ENCODE peak calls at places on chromosome 18, in ten cellular contexts. One of them, this sample, is unnamed.

GRCh38 chr18:31396796-31397195 is 20.2 kb downstream of the DSG4 start:
- DNase-seq in A549: no peak
- DNase-seq in WTC11: no peak
- DNase-seq in GM12865: no peak
- DNase-seq in brain microvascular endothelial cell: no peak
- DNase-seq in mammary epithelial cell: no peak
- DNase-seq in right atrium auricular region: no peak
- DNase-seq in nephron progenitor cell: no peak
- DNase-seq in psoas muscle: no peak
- DNase-seq in adrenal gland: no peak
- DNase-seq in this sample: no peak

GRCh38 chr18:73908323-73908722 is 239.3 kb downstream of the FBXO15 start:
- DNase-seq in A549: peak
- DNase-seq in WTC11: peak
- DNase-seq in GM12865: peak
- DNase-seq in brain microvascular endothelial cell: peak
- DNase-seq in mammary epithelial cell: peak
- DNase-seq in right atrium auricular region: no peak
- DNase-seq in nephron progenitor cell: peak
- DNase-seq in psoas muscle: no peak
- DNase-seq in adrenal gland: no peak
- DNase-seq in this sample: peak

GRCh38 chr18:8657873-8658521 is 47.4 kb upstream of the MTCL1 start:
- DNase-seq in A549: peak
- DNase-seq in WTC11: no peak
- DNase-seq in GM12865: no peak
- DNase-seq in brain microvascular endothelial cell: no peak
- DNase-seq in mammary epithelial cell: no peak
- DNase-seq in right atrium auricular region: no peak
- DNase-seq in nephron progenitor cell: peak
- DNase-seq in psoas muscle: no peak
- DNase-seq in adrenal gland: no peak
- DNase-seq in this sample: no peak

GRCh38 chr18:28728891-28729290 is 552.0 kb upstream of the CDH2 start:
- DNase-seq in A549: no peak
- DNase-seq in WTC11: no peak
- DNase-seq in GM12865: no peak
- DNase-seq in brain microvascular endothelial cell: no peak
- DNase-seq in mammary epithelial cell: peak
- DNase-seq in right atrium auricular region: no peak
- DNase-seq in nephron progenitor cell: no peak
- DNase-seq in psoas muscle: no peak
- DNase-seq in adrenal gland: no peak
- DNase-seq in this sample: no peak

GRCh38 chr18:12336887-12337286 is 28.8 kb downstream of the TUBB6 start:
- DNase-seq in A549: no peak
- DNase-seq in WTC11: no peak
- DNase-seq in GM12865: no peak
- DNase-seq in brain microvascular endothelial cell: peak
- DNase-seq in mammary epithelial cell: peak
- DNase-seq in right atrium auricular region: no peak
- DNase-seq in nephron progenitor cell: no peak
- DNase-seq in psoas muscle: no peak
- DNase-seq in adrenal gland: no peak
- DNase-seq in this sample: no peak

GRCh38 chr18:63890950-63891304 is 3.4 kb downstream of the SERPINB2 start:
- DNase-seq in A549: peak
- DNase-seq in WTC11: no peak
- DNase-seq in GM12865: peak
- DNase-seq in brain microvascular endothelial cell: no peak
- DNase-seq in mammary epithelial cell: no peak
- DNase-seq in right atrium auricular region: no peak
- DNase-seq in nephron progenitor cell: no peak
- DNase-seq in psoas muscle: no peak
- DNase-seq in adrenal gland: no peak
- DNase-seq in this sample: peak

GRCh38 chr18:35458677-35459441 is 38.9 kb downstream of the INO80C start:
- DNase-seq in A549: peak
- DNase-seq in WTC11: no peak
- DNase-seq in GM12865: peak
- DNase-seq in brain microvascular endothelial cell: peak
- DNase-seq in mammary epithelial cell: peak
- DNase-seq in right atrium auricular region: peak
- DNase-seq in nephron progenitor cell: no peak
- DNase-seq in psoas muscle: peak
- DNase-seq in adrenal gland: peak
- DNase-seq in this sample: peak

GRCh38 chr18:79599503-79599931 is 80.1 kb upstream of the CTDP1 start:
- DNase-seq in A549: peak
- DNase-seq in WTC11: no peak
- DNase-seq in GM12865: no peak
- DNase-seq in brain microvascular endothelial cell: peak
- DNase-seq in mammary epithelial cell: no peak
- DNase-seq in right atrium auricular region: no peak
- DNase-seq in nephron progenitor cell: peak
- DNase-seq in psoas muscle: peak
- DNase-seq in adrenal gland: peak
- DNase-seq in this sample: no peak

GRCh38 chr18:29251681-29252080 is 1074.8 kb upstream of the CDH2 start:
- DNase-seq in A549: no peak
- DNase-seq in WTC11: no peak
- DNase-seq in GM12865: no peak
- DNase-seq in brain microvascular endothelial cell: no peak
- DNase-seq in mammary epithelial cell: no peak
- DNase-seq in right atrium auricular region: no peak
- DNase-seq in nephron progenitor cell: no peak
- DNase-seq in psoas muscle: no peak
- DNase-seq in adrenal gland: no peak
- DNase-seq in this sample: no peak

GRCh38 chr18:48124857-48125626 is 194.6 kb upstream of the SMAD2 start:
- DNase-seq in A549: no peak
- DNase-seq in WTC11: no peak
- DNase-seq in GM12865: peak
- DNase-seq in brain microvascular endothelial cell: no peak
- DNase-seq in mammary epithelial cell: no peak
- DNase-seq in right atrium auricular region: no peak
- DNase-seq in nephron progenitor cell: no peak
- DNase-seq in psoas muscle: no peak
- DNase-seq in adrenal gland: peak
- DNase-seq in this sample: peak

GRCh38 chr18:76348267-76349066 is 146.6 kb downstream of the ZNF516 start:
- DNase-seq in A549: no peak
- DNase-seq in WTC11: no peak
- DNase-seq in GM12865: no peak
- DNase-seq in brain microvascular endothelial cell: no peak
- DNase-seq in mammary epithelial cell: no peak
- DNase-seq in right atrium auricular region: no peak
- DNase-seq in nephron progenitor cell: peak
- DNase-seq in psoas muscle: no peak
- DNase-seq in adrenal gland: no peak
- DNase-seq in this sample: no peak

GRCh38 chr18:8081872-8082553 is 514.9 kb downstream of the PTPRM start:
- DNase-seq in A549: no peak
- DNase-seq in WTC11: no peak
- DNase-seq in GM12865: no peak
- DNase-seq in brain microvascular endothelial cell: no peak
- DNase-seq in mammary epithelial cell: no peak
- DNase-seq in right atrium auricular region: no peak
- DNase-seq in nephron progenitor cell: no peak
- DNase-seq in psoas muscle: no peak
- DNase-seq in adrenal gland: no peak
- DNase-seq in this sample: no peak

GRCh38 chr18:23538870-23539269 is 35.6 kb downstream of the RMC1 start:
- DNase-seq in A549: no peak
- DNase-seq in WTC11: no peak
- DNase-seq in GM12865: no peak
- DNase-seq in brain microvascular endothelial cell: peak
- DNase-seq in mammary epithelial cell: no peak
- DNase-seq in right atrium auricular region: no peak
- DNase-seq in nephron progenitor cell: no peak
- DNase-seq in psoas muscle: no peak
- DNase-seq in adrenal gland: no peak
- DNase-seq in this sample: no peak

GRCh38 chr18:71136487-71136886 is 847.6 kb downstream of the SOCS6 start:
- DNase-seq in A549: no peak
- DNase-seq in WTC11: no peak
- DNase-seq in GM12865: no peak
- DNase-seq in brain microvascular endothelial cell: no peak
- DNase-seq in mammary epithelial cell: no peak
- DNase-seq in right atrium auricular region: no peak
- DNase-seq in nephron progenitor cell: no peak
- DNase-seq in psoas muscle: no peak
- DNase-seq in adrenal gland: no peak
- DNase-seq in this sample: no peak

GRCh38 chr18:7813131-7813530 is 246.0 kb downstream of the PTPRM start:
- DNase-seq in A549: no peak
- DNase-seq in WTC11: no peak
- DNase-seq in GM12865: no peak
- DNase-seq in brain microvascular endothelial cell: no peak
- DNase-seq in mammary epithelial cell: no peak
- DNase-seq in right atrium auricular region: no peak
- DNase-seq in nephron progenitor cell: no peak
- DNase-seq in psoas muscle: no peak
- DNase-seq in adrenal gland: no peak
- DNase-seq in this sample: no peak

GRCh38 chr18:5604778-5605177 is 61.0 kb upstream of the EPB41L3 start:
- DNase-seq in A549: no peak
- DNase-seq in WTC11: no peak
- DNase-seq in GM12865: peak
- DNase-seq in brain microvascular endothelial cell: no peak
- DNase-seq in mammary epithelial cell: no peak
- DNase-seq in right atrium auricular region: no peak
- DNase-seq in nephron progenitor cell: no peak
- DNase-seq in psoas muscle: no peak
- DNase-seq in adrenal gland: no peak
- DNase-seq in this sample: no peak
- TF ChIP-seq CTCF in A549: no peak
- TF ChIP-seq CTCF in WTC11: no peak
- TF ChIP-seq CTCF in GM12865: no peak
- TF ChIP-seq CTCF in brain microvascular endothelial cell: peak
- TF ChIP-seq CTCF in mammary epithelial cell: no peak
- TF ChIP-seq CTCF in right atrium auricular region: no peak
- TF ChIP-seq CTCF in nephron progenitor cell: no peak
- TF ChIP-seq CTCF in psoas muscle: no peak
- TF ChIP-seq CTCF in adrenal gland: no peak
- TF ChIP-seq CTCF in this sample: no peak

GRCh38 chr18:65751145-65752085 is 603 bp downstream of the CDH7 start:
- DNase-seq in A549: no peak
- DNase-seq in WTC11: peak
- DNase-seq in GM12865: no peak
- DNase-seq in brain microvascular endothelial cell: no peak
- DNase-seq in mammary epithelial cell: no peak
- DNase-seq in right atrium auricular region: no peak
- DNase-seq in nephron progenitor cell: no peak
- DNase-seq in psoas muscle: peak
- DNase-seq in adrenal gland: no peak
- DNase-seq in this sample: no peak

GRCh38 chr18:65755616-65756015 is 4.8 kb downstream of the CDH7 start:
- DNase-seq in A549: no peak
- DNase-seq in WTC11: no peak
- DNase-seq in GM12865: no peak
- DNase-seq in brain microvascular endothelial cell: no peak
- DNase-seq in mammary epithelial cell: no peak
- DNase-seq in right atrium auricular region: no peak
- DNase-seq in nephron progenitor cell: no peak
- DNase-seq in psoas muscle: no peak
- DNase-seq in adrenal gland: no peak
- DNase-seq in this sample: no peak

GRCh38 chr18:65752625-65753325 is 2.0 kb downstream of the CDH7 start:
- DNase-seq in A549: no peak
- DNase-seq in WTC11: no peak
- DNase-seq in GM12865: no peak
- DNase-seq in brain microvascular endothelial cell: no peak
- DNase-seq in mammary epithelial cell: no peak
- DNase-seq in right atrium auricular region: no peak
- DNase-seq in nephron progenitor cell: no peak
- DNase-seq in psoas muscle: no peak
- DNase-seq in adrenal gland: no peak
- DNase-seq in this sample: no peak

GRCh38 chr18:65754121-65754520 is 3.3 kb downstream of the CDH7 start:
- DNase-seq in A549: no peak
- DNase-seq in WTC11: no peak
- DNase-seq in GM12865: no peak
- DNase-seq in brain microvascular endothelial cell: peak
- DNase-seq in mammary epithelial cell: no peak
- DNase-seq in right atrium auricular region: no peak
- DNase-seq in nephron progenitor cell: no peak
- DNase-seq in psoas muscle: no peak
- DNase-seq in adrenal gland: no peak
- DNase-seq in this sample: no peak

GRCh38 chr18:65753520-65753919 is 2.7 kb downstream of the CDH7 start:
- DNase-seq in A549: peak
- DNase-seq in WTC11: peak
- DNase-seq in GM12865: peak
- DNase-seq in brain microvascular endothelial cell: no peak
- DNase-seq in mammary epithelial cell: no peak
- DNase-seq in right atrium auricular region: no peak
- DNase-seq in nephron progenitor cell: peak
- DNase-seq in psoas muscle: no peak
- DNase-seq in adrenal gland: no peak
- DNase-seq in this sample: no peak
- TF ChIP-seq CTCF in A549: no peak
- TF ChIP-seq CTCF in WTC11: no peak
- TF ChIP-seq CTCF in GM12865: peak
- TF ChIP-seq CTCF in brain microvascular endothelial cell: peak
- TF ChIP-seq CTCF in mammary epithelial cell: peak
- TF ChIP-seq CTCF in right atrium auricular region: peak
- TF ChIP-seq CTCF in nephron progenitor cell: peak
- TF ChIP-seq CTCF in psoas muscle: peak
- TF ChIP-seq CTCF in adrenal gland: no peak
- TF ChIP-seq CTCF in this sample: peak

GRCh38 chr18:26656944-26657536 is 108.7 kb upstream of the KCTD1 start:
- DNase-seq in A549: peak
- DNase-seq in WTC11: peak
- DNase-seq in GM12865: peak
- DNase-seq in brain microvascular endothelial cell: peak
- DNase-seq in mammary epithelial cell: peak
- DNase-seq in right atrium auricular region: peak
- DNase-seq in nephron progenitor cell: peak
- DNase-seq in psoas muscle: peak
- DNase-seq in adrenal gland: peak
- DNase-seq in this sample: peak
- TF ChIP-seq CTCF in A549: no peak
- TF ChIP-seq CTCF in WTC11: no peak
- TF ChIP-seq CTCF in GM12865: no peak
- TF ChIP-seq CTCF in brain microvascular endothelial cell: peak
- TF ChIP-seq CTCF in mammary epithelial cell: peak
- TF ChIP-seq CTCF in right atrium auricular region: peak
- TF ChIP-seq CTCF in nephron progenitor cell: no peak
- TF ChIP-seq CTCF in psoas muscle: peak
- TF ChIP-seq CTCF in adrenal gland: no peak
- TF ChIP-seq CTCF in this sample: no peak

DNA sequence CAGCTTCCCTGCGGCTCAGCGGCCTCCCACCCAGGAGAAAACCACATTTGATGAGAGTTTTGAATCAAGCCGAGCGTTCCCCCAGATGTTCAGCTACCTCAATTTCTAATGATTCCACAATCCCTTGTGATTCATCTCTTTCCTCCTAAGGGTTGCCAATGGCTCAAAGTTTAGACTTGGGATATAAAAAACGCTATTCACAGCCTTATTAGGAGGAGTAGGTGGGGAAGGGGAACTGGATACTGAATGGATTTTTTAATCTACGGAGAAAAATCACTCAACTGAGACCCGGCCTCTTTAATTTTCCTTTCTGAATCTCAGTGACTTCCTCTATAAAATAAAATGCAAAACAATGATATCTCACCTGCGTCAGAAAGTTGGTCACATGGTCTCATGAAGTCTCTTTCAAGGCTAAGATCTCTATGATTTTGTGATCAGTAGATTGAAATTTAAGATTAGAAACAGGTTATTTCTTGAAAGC is 192.6 kb upstream of the TCF4 start:
- DNase-seq in A549: no peak
- DNase-seq in WTC11: no peak
- DNase-seq in GM12865: no peak
- DNase-seq in brain microvascular endothelial cell: no peak
- DNase-seq in mammary epithelial cell: no peak
- DNase-seq in right atrium auricular region: no peak
- DNase-seq in nephron progenitor cell: no peak
- DNase-seq in psoas muscle: no peak
- DNase-seq in adrenal gland: no peak
- DNase-seq in this sample: peak
- TF ChIP-seq CTCF in A549: no peak
- TF ChIP-seq CTCF in WTC11: no peak
- TF ChIP-seq CTCF in GM12865: no peak
- TF ChIP-seq CTCF in brain microvascular endothelial cell: no peak
- TF ChIP-seq CTCF in mammary epithelial cell: no peak
- TF ChIP-seq CTCF in right atrium auricular region: no peak
- TF ChIP-seq CTCF in nephron progenitor cell: no peak
- TF ChIP-seq CTCF in psoas muscle: no peak
- TF ChIP-seq CTCF in adrenal gland: no peak
- TF ChIP-seq CTCF in this sample: no peak